ENCODE peak calls at places on chromosomes 3 and 15, in seven cellular contexts. K, R, C, Z, J, U and S are unnamed samples.

GRCh38 chr3:155281892-155282291 is 11.6 kb downstream of the STRIT1 start:
- DNase-seq in K (no peak), R (no peak), C (no peak), Z (no peak), J (peak), U (no peak), S (no peak)

GRCh38 chr3:189498995-189499704 is 132.0 kb upstream of the TP63 start:
- DNase-seq in K (no peak), R (no peak), C (no peak), Z (no peak), J (no peak), U (no peak), S (no peak)

GRCh38 chr3:72821170-72821781 is 27.0 kb downstream of the SHQ1 start:
- DNase-seq in K (peak), R (peak), C (no peak), Z (peak), J (no peak), U (no peak), S (no peak)

GRCh38 chr3:150238995-150239612 is 169.0 kb upstream of the TSC22D2 start:
- DNase-seq in K (no peak), R (no peak), C (no peak), Z (no peak), J (no peak), U (no peak), S (no peak)

GRCh38 chr3:66302288-66302687 is 81.5 kb downstream of the SLC25A26 start:
- DNase-seq in K (no peak), R (no peak), C (no peak), Z (no peak), J (no peak), U (no peak), S (no peak)

GRCh38 chr15:73168487-73168886 is 116.2 kb downstream of the NEO1 start:
- DNase-seq in K (no peak), R (no peak), C (no peak), Z (no peak), J (no peak), U (no peak), S (no peak)

GRCh38 chr3:8848696-8849131 is 79.3 kb upstream of the OXTR start:
- DNase-seq in K (no peak), R (no peak), C (no peak), Z (peak), J (peak), U (no peak), S (no peak)

GRCh38 chr15:89448825-89449224 is 47.6 kb downstream of the RHCG start:
- DNase-seq in K (no peak), R (no peak), C (no peak), Z (no peak), J (no peak), U (no peak), S (no peak)

GRCh38 chr15:25250011-25250596 is 188.7 kb downstream of the UBE3A start:
- DNase-seq in K (no peak), R (peak), C (no peak), Z (no peak), J (no peak), U (no peak), S (no peak)

GRCh38 chr15:48696627-48697312 is 51.3 kb upstream of the FBN1 start:
- DNase-seq in K (no peak), R (no peak), C (no peak), Z (peak), J (no peak), U (no peak), S (no peak)

GRCh38 chr3:79843180-79843579 is 75.4 kb upstream of the ROBO1 start:
- DNase-seq in K (no peak), R (no peak), C (no peak), Z (peak), J (no peak), U (no peak), S (no peak)

GRCh38 chr15:90174140-90174891 is 26.8 kb upstream of the SEMA4B start:
- DNase-seq in K (peak), R (peak), C (no peak), Z (peak), J (no peak), U (no peak), S (peak)

GRCh38 chr3:126459111-126459762 is 16.5 kb downstream of the ZXDC start:
- DNase-seq in K (peak), R (no peak), C (no peak), Z (no peak), J (no peak), U (no peak), S (no peak)

GRCh38 chr3:170469151-170470062 is 50.7 kb downstream of the CLDN11 start:
- DNase-seq in K (peak), R (peak), C (no peak), Z (peak), J (peak), U (no peak), S (no peak)

GRCh38 chr15:63977102-63977501 is 69.2 kb downstream of the DAPK2 start:
- DNase-seq in K (no peak), R (no peak), C (no peak), Z (no peak), J (no peak), U (no peak), S (no peak)

GRCh38 chr15:60972866-60973265 is 256.2 kb downstream of the RORA start:
- DNase-seq in K (no peak), R (no peak), C (no peak), Z (peak), J (peak), U (no peak), S (no peak)

GRCh38 chr3:15823092-15823491 is 25.3 kb upstream of the ANKRD28 start:
- DNase-seq in K (no peak), R (no peak), C (no peak), Z (no peak), J (no peak), U (no peak), S (no peak)

GRCh38 chr15:95162069-95162468 is 930.7 kb downstream of the MCTP2 start:
- DNase-seq in K (no peak), R (no peak), C (no peak), Z (peak), J (no peak), U (no peak), S (no peak)

GRCh38 chr3:187783098-187783497 is 37.8 kb upstream of the BCL6 start:
- DNase-seq in K (no peak), R (peak), C (no peak), Z (peak), J (peak), U (no peak), S (no peak)

GRCh38 chr15:38362355-38362754 is 91.6 kb upstream of the FAM98B start:
- DNase-seq in K (no peak), R (no peak), C (no peak), Z (no peak), J (no peak), U (no peak), S (no peak)

GRCh38 chr3:101300073-101300472 is 20.3 kb downstream of the IMPG2 start:
- DNase-seq in K (no peak), R (peak), C (no peak), Z (no peak), J (no peak), U (no peak), S (no peak)

GRCh38 chr15:29141908-29142747 is 127.5 kb downstream of the NSMCE3 start:
- DNase-seq in K (no peak), R (no peak), C (no peak), Z (no peak), J (no peak), U (no peak), S (peak)

GRCh38 chr3:108838411-108838810 is 15.8 kb downstream of the TRAT1 start:
- DNase-seq in K (no peak), R (no peak), C (no peak), Z (no peak), J (no peak), U (peak), S (no peak)

GRCh38 chr3:37726445-37727000 is 135.2 kb upstream of the CTDSPL start:
- DNase-seq in K (peak), R (no peak), C (no peak), Z (peak), J (no peak), U (no peak), S (no peak)

GRCh38 chr3:187594272-187594671 is 75.9 kb downstream of the SST start:
- DNase-seq in K (no peak), R (no peak), C (no peak), Z (no peak), J (no peak), U (no peak), S (no peak)

GRCh38 chr3:181782306-181782924 is 70.7 kb downstream of the SOX2 start:
- DNase-seq in K (no peak), R (no peak), C (no peak), Z (peak), J (no peak), U (no peak), S (no peak)

GRCh38 chr3:127849368-127849767 is 27.1 kb upstream of the MGLL start:
- DNase-seq in K (no peak), R (no peak), C (no peak), Z (no peak), J (no peak), U (no peak), S (no peak)

GRCh38 chr3:64368163-64369025 is 143.1 kb upstream of the PRICKLE2 start:
- DNase-seq in K (no peak), R (no peak), C (no peak), Z (no peak), J (no peak), U (no peak), S (no peak)

GRCh38 chr15:77402740-77403379 is 17.0 kb downstream of the PEAK1 start:
- DNase-seq in K (no peak), R (no peak), C (no peak), Z (peak), J (no peak), U (no peak), S (no peak)

GRCh38 chr3:155425351-155425750 is 131.9 kb upstream of the STRIT1 start:
- DNase-seq in K (no peak), R (no peak), C (no peak), Z (no peak), J (no peak), U (no peak), S (no peak)

GRCh38 chr15:52790941-52791751 is 1.0 kb upstream of the ONECUT1 start:
- DNase-seq in K (no peak), R (no peak), C (no peak), Z (no peak), J (no peak), U (no peak), S (no peak)

GRCh38 chr3:190183121-190183520 is 62.4 kb upstream of the P3H2 start:
- DNase-seq in K (no peak), R (no peak), C (no peak), Z (peak), J (peak), U (no peak), S (no peak)

GRCh38 chr3:72161870-72162617 is 377.1 kb upstream of the PROK2 start:
- DNase-seq in K (peak), R (no peak), C (no peak), Z (peak), J (no peak), U (no peak), S (no peak)